ENCODE peak calls at places on chromosomes 4 and X, in five cellular contexts. B is pancreas; C is Karpas-422; N is fibroblast of lung; M is CD4-positive, alpha-beta T cell. V is an unnamed sample. For H3K9me3, the result is how much of the 10 kb centered on the place peaks cover.

GRCh38 chr4:10687526-10687925 is 3.0 kb upstream of the CLNK start:
- DNase-seq in N (no peak), M (no peak), B (no peak), C (no peak), V (peak)

GRCh38 chrX:86133761-86134160 is 14.5 kb upstream of the DACH2 start:
- DNase-seq in M (no peak), N (peak), C (peak), B (no peak), V (no peak)

GRCh38 chr4:107721436-107722090 is 1.5 kb upstream of the PAPSS1 start:
- DNase-seq in N (no peak), B (no peak), C (peak), M (peak), V (peak)

GRCh38 chrX:69314436-69315348 is 149.4 kb upstream of the PJA1 start:
- DNase-seq in C (no peak), N (no peak), M (no peak), B (no peak), V (peak)

GRCh38 chr4:39469429-39470077 is 10.7 kb downstream of the LIAS start:
- DNase-seq in B (no peak), M (no peak), N (peak), C (peak), V (peak)

GRCh38 chr4:150867148-150867547 is 147.9 kb downstream of the LRBA start:
- DNase-seq in C (peak), B (no peak), M (no peak), N (peak), V (peak)

GRCh38 chrX:56503941-56504673 is 59.3 kb upstream of the UBQLN2 start:
- DNase-seq in C (peak), M (no peak), B (no peak), N (no peak), V (no peak)

GRCh38 chr4:137655286-137655685 is 123.0 kb upstream of the PCDH18 start:
- DNase-seq in C (no peak), B (no peak), M (no peak), N (peak), V (no peak)

GRCh38 chrX:41931591-41931990 is 8.2 kb upstream of the CASK start:
- DNase-seq in M (no peak), N (no peak), C (no peak), B (no peak), V (no peak)

GRCh38 chr4:151865327-151865726 is 104.5 kb upstream of the GATB start:
- DNase-seq in C (no peak), N (no peak), M (no peak), B (peak), V (no peak)

GRCh38 chrX:132751043-132751690 is 207.3 kb downstream of the HS6ST2 start:
- DNase-seq in M (no peak), C (no peak), B (no peak), N (no peak), V (no peak)

GRCh38 chrX:49133759-49134158 is 10.2 kb upstream of the GPKOW start:
- DNase-seq in C (no peak), N (no peak), B (no peak), M (no peak), V (no peak)

GRCh38 chrX:49139713-49140112 is 16.2 kb upstream of the GPKOW start:
- DNase-seq in C (no peak), B (no peak), N (no peak), M (no peak), V (no peak)

DNA sequence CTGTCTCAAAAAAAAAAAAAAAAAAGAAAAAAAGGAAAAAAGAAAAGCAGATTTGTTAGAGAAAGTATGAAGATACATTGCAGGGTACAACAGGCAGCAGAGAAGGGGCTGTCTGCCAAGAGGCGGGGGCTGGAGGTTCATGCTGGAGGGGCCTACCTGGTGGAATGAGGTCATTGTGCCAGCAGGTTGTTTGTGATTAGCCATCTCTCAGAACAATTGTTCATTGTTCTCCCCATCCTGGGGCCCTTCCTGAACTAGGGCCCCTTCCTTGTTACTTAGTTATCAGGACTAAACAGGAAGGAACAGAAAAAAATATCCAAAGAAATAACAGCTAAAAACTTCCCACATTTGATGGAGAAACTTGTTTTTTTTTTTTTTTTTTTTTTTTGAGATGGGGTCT is 14.0 kb upstream of the GPKOW start:
- DNase-seq in N (no peak), M (no peak), C (no peak), B (no peak), V (no peak)
- H3K9me3 ChIP-seq in N (under half), M (under half), C (under half), B (under half), V (under half)

DNA sequence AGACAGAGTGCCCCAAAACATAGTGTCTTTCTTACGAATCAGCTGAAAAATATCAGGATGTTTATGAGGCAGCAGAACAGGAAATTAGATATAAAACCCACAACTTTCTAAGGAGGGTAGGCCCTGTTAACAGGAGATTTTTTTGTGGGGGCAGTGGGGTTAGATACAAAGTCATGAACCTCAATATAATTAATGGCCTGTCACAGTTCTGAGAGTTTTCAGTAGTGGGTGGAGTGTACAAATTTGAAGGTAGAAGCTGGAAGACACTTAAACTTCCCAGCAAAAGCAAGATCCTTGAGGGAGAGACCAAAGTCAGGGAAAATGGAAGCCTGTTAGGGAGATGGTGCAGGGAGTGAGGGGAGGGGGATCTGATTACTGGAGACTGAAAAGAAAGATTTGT is 17.4 kb downstream of the PAGE4 start:
- DNase-seq in M (no peak), N (no peak), B (no peak), C (no peak), V (no peak)
- H3K9me3 ChIP-seq in M (under half), N (under half), B (under half), C (under half), V (under half)

DNA sequence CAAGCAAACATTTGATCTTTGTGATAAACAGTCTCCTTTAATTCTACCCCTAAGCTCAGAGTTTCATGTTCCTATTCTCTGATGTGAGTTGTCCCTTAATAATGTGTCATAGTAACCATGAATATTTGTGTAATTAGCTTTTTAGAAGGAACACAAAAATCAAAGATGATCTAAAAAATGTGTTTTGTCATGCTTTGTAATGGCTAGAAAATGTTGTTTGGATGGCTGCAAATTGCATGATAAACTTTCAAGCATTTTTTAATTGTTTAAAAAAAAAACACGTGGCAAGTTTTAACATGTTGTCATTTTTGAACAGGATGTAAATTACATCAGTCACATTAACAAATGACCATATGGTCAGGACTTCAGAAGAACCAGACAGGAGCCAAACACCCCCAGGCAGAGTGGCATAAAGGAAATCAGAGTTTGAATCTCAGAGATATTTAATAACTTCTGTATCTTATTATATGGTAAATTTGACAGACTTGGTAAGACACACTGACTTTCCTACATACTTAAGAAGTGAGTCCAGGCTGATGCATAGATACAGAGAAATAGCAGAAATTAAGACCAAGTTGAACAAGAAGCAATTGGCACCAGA is 223.9 kb upstream of the VEGFC start:
- DNase-seq in M (no peak), N (peak), B (no peak), C (no peak), V (no peak)
- H3K9me3 ChIP-seq in M (under half), N (under half), B (under half), C (under half), V (under half)

GRCh38 chr4:142021181-142021580 is 384.8 kb downstream of the IL15 start:
- DNase-seq in B (no peak), M (no peak), C (no peak), N (no peak), V (no peak)
- H3K9me3 ChIP-seq in B (under half), M (under half), C (under half), N (under half), V (under half)

GRCh38 chrX:155694649-155695048 is 81.9 kb upstream of the TMLHE start:
- DNase-seq in M (no peak), C (no peak), N (no peak), B (no peak), V (no peak)

GRCh38 chrX:155695419-155695818 is 82.7 kb upstream of the TMLHE start:
- DNase-seq in C (no peak), B (no peak), M (no peak), N (no peak), V (no peak)
- H3K9me3 ChIP-seq in C (under half), B (under half), M (under half), N (under half), V (under half)

DNA sequence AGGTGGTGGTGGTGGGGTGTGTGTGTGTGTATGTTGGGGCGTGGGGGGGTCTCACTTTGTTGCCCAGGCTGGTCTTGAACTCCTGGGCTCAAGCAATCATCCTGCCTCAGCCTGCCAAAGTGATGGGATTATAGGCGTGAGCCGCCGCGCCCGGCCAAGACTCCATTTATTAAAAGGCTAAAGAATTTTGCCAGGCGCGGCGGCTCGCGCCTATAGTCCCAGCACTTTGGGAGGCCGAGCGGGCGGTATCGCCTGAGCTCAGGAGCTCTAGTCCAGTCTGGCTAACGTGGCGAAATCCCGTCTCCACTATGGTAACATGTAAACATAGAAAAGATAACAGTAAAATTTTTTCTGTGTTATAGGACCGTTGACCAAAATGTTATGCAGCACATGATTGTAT is 3.7 kb upstream of the UBA1 start:
- DNase-seq in M (no peak), C (no peak), B (no peak), N (no peak), V (peak)
- H3K9me3 ChIP-seq in M (under half), C (under half), B (under half), N (under half), V (under half)

GRCh38 chr4:15132739-15133138 is 130.5 kb downstream of the CPEB2 start:
- DNase-seq in M (no peak), B (no peak), N (peak), C (peak), V (peak)
- H3K9me3 ChIP-seq in M (under half), B (under half), N (under half), C (under half), V (under half)

V was measured in neural progenitor cell.